ENCODE peak calls at places on chromosomes 12 and 14, in seven cellular contexts. One of them, this sample, is unnamed.

GRCh38 chr12:30823140-30823669 is 68.5 kb upstream of the CAPRIN2 start:
- DNase-seq in GM12865: peak
- DNase-seq in nephron progenitor cell: peak
- DNase-seq in stimulated activated CD4-positive, alpha-beta T cell treated with anti-CD3 and anti-CD28 coated beads, Interleukin-15, amount 100 ng/mL, for 1 hour: no peak
- DNase-seq in OCI-LY7: no peak
- DNase-seq in iris pigment epithelial cell: peak
- DNase-seq in NCI-H1092 treated with DMSO at 0.1 percent for 48 hours: no peak
- DNase-seq in this sample: no peak

GRCh38 chr14:64823305-64823985 is 56.3 kb downstream of the SPTB start:
- DNase-seq in NCI-H1092 treated with DMSO at 0.1 percent for 48 hours: peak
- DNase-seq in stimulated activated CD4-positive, alpha-beta T cell treated with anti-CD3 and anti-CD28 coated beads, Interleukin-15, amount 100 ng/mL, for 1 hour: peak
- DNase-seq in iris pigment epithelial cell: peak
- DNase-seq in GM12865: peak
- DNase-seq in OCI-LY7: peak
- DNase-seq in nephron progenitor cell: peak
- DNase-seq in this sample: peak

GRCh38 chr12:132438139-132438700 is 51.7 kb upstream of the FBRSL1 start:
- DNase-seq in stimulated activated CD4-positive, alpha-beta T cell treated with anti-CD3 and anti-CD28 coated beads, Interleukin-15, amount 100 ng/mL, for 1 hour: no peak
- DNase-seq in OCI-LY7: no peak
- DNase-seq in iris pigment epithelial cell: no peak
- DNase-seq in GM12865: no peak
- DNase-seq in NCI-H1092 treated with DMSO at 0.1 percent for 48 hours: no peak
- DNase-seq in nephron progenitor cell: no peak
- DNase-seq in this sample: no peak

GRCh38 chr12:89875225-89875624 is 166.6 kb upstream of the ATP2B1 start:
- DNase-seq in NCI-H1092 treated with DMSO at 0.1 percent for 48 hours: no peak
- DNase-seq in stimulated activated CD4-positive, alpha-beta T cell treated with anti-CD3 and anti-CD28 coated beads, Interleukin-15, amount 100 ng/mL, for 1 hour: no peak
- DNase-seq in OCI-LY7: no peak
- DNase-seq in iris pigment epithelial cell: peak
- DNase-seq in GM12865: no peak
- DNase-seq in nephron progenitor cell: no peak
- DNase-seq in this sample: peak

GRCh38 chr14:103023881-103024473 is 33.4 kb downstream of the CDC42BPB start:
- DNase-seq in GM12865: no peak
- DNase-seq in nephron progenitor cell: no peak
- DNase-seq in OCI-LY7: no peak
- DNase-seq in NCI-H1092 treated with DMSO at 0.1 percent for 48 hours: no peak
- DNase-seq in stimulated activated CD4-positive, alpha-beta T cell treated with anti-CD3 and anti-CD28 coated beads, Interleukin-15, amount 100 ng/mL, for 1 hour: no peak
- DNase-seq in iris pigment epithelial cell: peak
- DNase-seq in this sample: peak

GRCh38 chr14:104116544-104117340 is 21.6 kb upstream of the KIF26A start:
- DNase-seq in nephron progenitor cell: peak
- DNase-seq in OCI-LY7: no peak
- DNase-seq in NCI-H1092 treated with DMSO at 0.1 percent for 48 hours: no peak
- DNase-seq in GM12865: no peak
- DNase-seq in stimulated activated CD4-positive, alpha-beta T cell treated with anti-CD3 and anti-CD28 coated beads, Interleukin-15, amount 100 ng/mL, for 1 hour: no peak
- DNase-seq in iris pigment epithelial cell: no peak
- DNase-seq in this sample: no peak

GRCh38 chr12:109393437-109394345 is 46.0 kb downstream of the MYO1H start:
- DNase-seq in stimulated activated CD4-positive, alpha-beta T cell treated with anti-CD3 and anti-CD28 coated beads, Interleukin-15, amount 100 ng/mL, for 1 hour: no peak
- DNase-seq in iris pigment epithelial cell: peak
- DNase-seq in GM12865: peak
- DNase-seq in OCI-LY7: peak
- DNase-seq in nephron progenitor cell: peak
- DNase-seq in NCI-H1092 treated with DMSO at 0.1 percent for 48 hours: peak
- DNase-seq in this sample: peak

GRCh38 chr12:47715393-47715876 is 9.6 kb upstream of the RPAP3 start:
- DNase-seq in GM12865: peak
- DNase-seq in OCI-LY7: peak
- DNase-seq in stimulated activated CD4-positive, alpha-beta T cell treated with anti-CD3 and anti-CD28 coated beads, Interleukin-15, amount 100 ng/mL, for 1 hour: peak
- DNase-seq in NCI-H1092 treated with DMSO at 0.1 percent for 48 hours: peak
- DNase-seq in nephron progenitor cell: peak
- DNase-seq in iris pigment epithelial cell: peak
- DNase-seq in this sample: peak